ENCODE peak calls at places on chromosomes 7 and 10, in six cellular contexts. V is AG10803; A is spleen; G is activated naive CD8-positive, alpha-beta T cell treated with anti-CD3 and anti-CD28 coated beads, Interleukin-2, amount 50 U/mL, for 24 hours; X is caudate nucleus; N is foreskin fibroblast. H is an unnamed sample.

GRCh38 chr7:96045919-96046318 is 273.6 kb downstream of the DYNC1I1 start:
- DNase-seq in V (no peak), A (no peak), G (no peak), X (no peak), N (no peak), H (no peak)

GRCh38 chr10:116995648-116996047 is 9.3 kb downstream of the SHTN1 start:
- DNase-seq in V (no peak), A (no peak), G (no peak), X (no peak), N (no peak), H (no peak)

GRCh38 chr7:50368366-50368765 is 63.9 kb downstream of the IKZF1 start:
- DNase-seq in V (no peak), A (no peak), G (no peak), X (no peak), N (no peak), H (no peak)

GRCh38 chr10:22927661-22928403 is at the start of gene ARMC3:
- DNase-seq in V (peak), A (peak), G (peak), X (peak), N (peak), H (peak)

GRCh38 chr10:120982507-120982906 is 131.3 kb downstream of the WDR11 start:
- DNase-seq in V (no peak), A (no peak), G (no peak), X (no peak), N (no peak), H (no peak)

GRCh38 chr10:63027533-63027932 is 105.6 kb upstream of the NRBF2 start:
- DNase-seq in V (no peak), A (no peak), G (no peak), X (no peak), N (no peak), H (no peak)

GRCh38 chr7:50752422-50752821 is 30.3 kb downstream of the GRB10 start:
- DNase-seq in V (no peak), A (no peak), G (no peak), X (no peak), N (no peak), H (no peak)

GRCh38 chr7:35491233-35491632 is 203.7 kb downstream of the HERPUD2 start:
- DNase-seq in V (no peak), A (no peak), G (no peak), X (no peak), N (no peak), H (no peak)

GRCh38 chr10:100747826-100748231 is 2.4 kb downstream of the PAX2 start:
- DNase-seq in V (no peak), A (no peak), G (no peak), X (no peak), N (no peak), H (no peak)

GRCh38 chr7:155457544-155458316 is at the start of gene EN2:
- DNase-seq in V (no peak), A (no peak), G (no peak), X (no peak), N (no peak), H (no peak)

GRCh38 chr7:12670071-12670729 is 17.2 kb upstream of the ARL4A start:
- DNase-seq in V (peak), A (no peak), G (no peak), X (no peak), N (peak), H (no peak)

GRCh38 chr7:122532406-122533269 is 166.3 kb downstream of the RNF133 start:
- DNase-seq in V (peak), A (no peak), G (no peak), X (no peak), N (no peak), H (no peak)

GRCh38 chr10:50260791-50261281 is 9.5 kb upstream of the ASAH2 start:
- DNase-seq in V (no peak), A (no peak), G (no peak), X (no peak), N (no peak), H (peak)

GRCh38 chr10:96043895-96044580 is 655 bp downstream of the CCNJ start:
- DNase-seq in V (peak), A (peak), G (peak), X (no peak), N (peak), H (peak)

H was measured in GM06990.